ENCODE peak calls at places on chromosome 19, in nine cellular contexts. One of them, this sample, is unnamed.

GRCh38 chr19:47021536-47022139 is 2.0 kb downstream of the NPAS1 start:
- DNase-seq in activated CD8-positive, alpha-beta T cell treated with anti-CD3 and anti-CD28 coated beads for 36 hours: no peak
- DNase-seq in kidney: peak
- DNase-seq in Peyer's patch: no peak
- DNase-seq in AG09319: no peak
- DNase-seq in PC-3: no peak
- DNase-seq in stomach: no peak
- DNase-seq in neural progenitor cell: peak
- DNase-seq in cardiac muscle cell: no peak
- DNase-seq in this sample: no peak

GRCh38 chr19:35106291-35106583 is 9.4 kb upstream of the FXYD3 start:
- DNase-seq in activated CD8-positive, alpha-beta T cell treated with anti-CD3 and anti-CD28 coated beads for 36 hours: no peak
- DNase-seq in kidney: no peak
- DNase-seq in Peyer's patch: no peak
- DNase-seq in AG09319: no peak
- DNase-seq in PC-3: no peak
- DNase-seq in stomach: no peak
- DNase-seq in neural progenitor cell: no peak
- DNase-seq in cardiac muscle cell: no peak
- DNase-seq in this sample: no peak

GRCh38 chr19:45568732-45569131 is 15.9 kb downstream of the OPA3 start:
- DNase-seq in activated CD8-positive, alpha-beta T cell treated with anti-CD3 and anti-CD28 coated beads for 36 hours: no peak
- DNase-seq in kidney: no peak
- DNase-seq in Peyer's patch: no peak
- DNase-seq in AG09319: no peak
- DNase-seq in PC-3: peak
- DNase-seq in stomach: no peak
- DNase-seq in neural progenitor cell: no peak
- DNase-seq in cardiac muscle cell: no peak
- DNase-seq in this sample: no peak

GRCh38 chr19:10189631-10190425 is 4.9 kb downstream of the DNMT1 start:
- DNase-seq in activated CD8-positive, alpha-beta T cell treated with anti-CD3 and anti-CD28 coated beads for 36 hours: peak
- DNase-seq in kidney: peak
- DNase-seq in Peyer's patch: no peak
- DNase-seq in AG09319: no peak
- DNase-seq in PC-3: no peak
- DNase-seq in stomach: no peak
- DNase-seq in neural progenitor cell: no peak
- DNase-seq in cardiac muscle cell: no peak
- DNase-seq in this sample: no peak

GRCh38 chr19:48154003-48154402 is 16.1 kb downstream of the LIG1 start:
- DNase-seq in activated CD8-positive, alpha-beta T cell treated with anti-CD3 and anti-CD28 coated beads for 36 hours: no peak
- DNase-seq in kidney: no peak
- DNase-seq in Peyer's patch: no peak
- DNase-seq in AG09319: no peak
- DNase-seq in PC-3: no peak
- DNase-seq in stomach: no peak
- DNase-seq in neural progenitor cell: no peak
- DNase-seq in cardiac muscle cell: no peak
- DNase-seq in this sample: no peak

GRCh38 chr19:44620667-44621066 is 7.3 kb downstream of the IGSF23 start:
- DNase-seq in activated CD8-positive, alpha-beta T cell treated with anti-CD3 and anti-CD28 coated beads for 36 hours: no peak
- DNase-seq in kidney: no peak
- DNase-seq in Peyer's patch: no peak
- DNase-seq in AG09319: no peak
- DNase-seq in PC-3: no peak
- DNase-seq in stomach: no peak
- DNase-seq in neural progenitor cell: no peak
- DNase-seq in cardiac muscle cell: no peak
- DNase-seq in this sample: no peak

GRCh38 chr19:35297922-35298321 is 6.0 kb downstream of the MAG start:
- DNase-seq in activated CD8-positive, alpha-beta T cell treated with anti-CD3 and anti-CD28 coated beads for 36 hours: no peak
- DNase-seq in kidney: no peak
- DNase-seq in Peyer's patch: no peak
- DNase-seq in AG09319: no peak
- DNase-seq in PC-3: no peak
- DNase-seq in stomach: no peak
- DNase-seq in neural progenitor cell: no peak
- DNase-seq in cardiac muscle cell: no peak
- DNase-seq in this sample: no peak

GRCh38 chr19:19628499-19629134 is 597 bp upstream of the LPAR2 start:
- DNase-seq in activated CD8-positive, alpha-beta T cell treated with anti-CD3 and anti-CD28 coated beads for 36 hours: peak
- DNase-seq in kidney: peak
- DNase-seq in Peyer's patch: peak
- DNase-seq in AG09319: no peak
- DNase-seq in PC-3: peak
- DNase-seq in stomach: peak
- DNase-seq in neural progenitor cell: peak
- DNase-seq in cardiac muscle cell: peak
- DNase-seq in this sample: peak

GRCh38 chr19:5268801-5269200 is 71.8 kb downstream of the PTPRS start:
- DNase-seq in activated CD8-positive, alpha-beta T cell treated with anti-CD3 and anti-CD28 coated beads for 36 hours: no peak
- DNase-seq in kidney: no peak
- DNase-seq in Peyer's patch: no peak
- DNase-seq in AG09319: no peak
- DNase-seq in PC-3: no peak
- DNase-seq in stomach: no peak
- DNase-seq in neural progenitor cell: no peak
- DNase-seq in cardiac muscle cell: no peak
- DNase-seq in this sample: no peak

GRCh38 chr19:5273782-5274181 is 66.8 kb downstream of the PTPRS start:
- DNase-seq in activated CD8-positive, alpha-beta T cell treated with anti-CD3 and anti-CD28 coated beads for 36 hours: no peak
- DNase-seq in kidney: no peak
- DNase-seq in Peyer's patch: no peak
- DNase-seq in AG09319: no peak
- DNase-seq in PC-3: no peak
- DNase-seq in stomach: no peak
- DNase-seq in neural progenitor cell: no peak
- DNase-seq in cardiac muscle cell: no peak
- DNase-seq in this sample: no peak

GRCh38 chr19:5269926-5270325 is 70.7 kb downstream of the PTPRS start:
- DNase-seq in activated CD8-positive, alpha-beta T cell treated with anti-CD3 and anti-CD28 coated beads for 36 hours: no peak
- DNase-seq in kidney: no peak
- DNase-seq in Peyer's patch: no peak
- DNase-seq in AG09319: no peak
- DNase-seq in PC-3: no peak
- DNase-seq in stomach: no peak
- DNase-seq in neural progenitor cell: no peak
- DNase-seq in cardiac muscle cell: no peak
- DNase-seq in this sample: no peak

GRCh38 chr19:5269279-5269678 is 71.3 kb downstream of the PTPRS start:
- DNase-seq in activated CD8-positive, alpha-beta T cell treated with anti-CD3 and anti-CD28 coated beads for 36 hours: no peak
- DNase-seq in kidney: no peak
- DNase-seq in Peyer's patch: no peak
- DNase-seq in AG09319: no peak
- DNase-seq in PC-3: no peak
- DNase-seq in stomach: no peak
- DNase-seq in neural progenitor cell: no peak
- DNase-seq in cardiac muscle cell: no peak
- DNase-seq in this sample: no peak

DNA sequence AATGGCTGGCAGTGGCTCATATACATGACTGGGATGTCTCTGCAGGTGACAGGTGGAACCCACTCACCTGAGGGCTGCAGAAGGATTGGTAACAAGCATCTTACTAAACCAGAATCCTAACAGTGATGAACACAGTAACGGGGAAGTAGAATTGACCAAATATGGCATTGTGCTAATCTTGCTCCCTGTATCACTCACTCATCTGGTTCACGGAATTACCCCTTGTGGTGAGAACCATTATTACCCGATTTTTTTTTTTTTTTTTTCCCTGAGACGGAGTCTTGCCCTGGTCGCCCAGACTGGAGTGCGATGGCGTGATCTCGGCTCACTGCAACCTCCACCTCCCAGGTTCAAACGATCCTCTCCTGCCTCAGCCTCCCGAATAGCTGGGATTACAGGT is 69.5 kb downstream of the PTPRS start:
- DNase-seq in activated CD8-positive, alpha-beta T cell treated with anti-CD3 and anti-CD28 coated beads for 36 hours: no peak
- DNase-seq in kidney: no peak
- DNase-seq in Peyer's patch: no peak
- DNase-seq in AG09319: no peak
- DNase-seq in PC-3: peak
- DNase-seq in stomach: no peak
- DNase-seq in neural progenitor cell: no peak
- DNase-seq in cardiac muscle cell: no peak
- DNase-seq in this sample: no peak
- TF ChIP-seq CTCF in activated CD8-positive, alpha-beta T cell treated with anti-CD3 and anti-CD28 coated beads for 36 hours: no peak
- TF ChIP-seq CTCF in kidney: no peak
- TF ChIP-seq CTCF in Peyer's patch: no peak
- TF ChIP-seq CTCF in AG09319: no peak
- TF ChIP-seq CTCF in PC-3: peak
- TF ChIP-seq CTCF in stomach: no peak
- TF ChIP-seq CTCF in neural progenitor cell: peak
- TF ChIP-seq CTCF in cardiac muscle cell: peak
- TF ChIP-seq CTCF in this sample: no peak

GRCh38 chr19:18123819-18124218 is 26.2 kb downstream of the MAST3 start:
- DNase-seq in activated CD8-positive, alpha-beta T cell treated with anti-CD3 and anti-CD28 coated beads for 36 hours: no peak
- DNase-seq in kidney: no peak
- DNase-seq in Peyer's patch: no peak
- DNase-seq in AG09319: no peak
- DNase-seq in PC-3: no peak
- DNase-seq in stomach: no peak
- DNase-seq in neural progenitor cell: no peak
- DNase-seq in cardiac muscle cell: no peak
- DNase-seq in this sample: no peak
- TF ChIP-seq CTCF in activated CD8-positive, alpha-beta T cell treated with anti-CD3 and anti-CD28 coated beads for 36 hours: no peak
- TF ChIP-seq CTCF in kidney: no peak
- TF ChIP-seq CTCF in Peyer's patch: no peak
- TF ChIP-seq CTCF in AG09319: no peak
- TF ChIP-seq CTCF in PC-3: no peak
- TF ChIP-seq CTCF in stomach: no peak
- TF ChIP-seq CTCF in neural progenitor cell: no peak
- TF ChIP-seq CTCF in cardiac muscle cell: no peak
- TF ChIP-seq CTCF in this sample: no peak

GRCh38 chr19:51809787-51810186 is 14.8 kb downstream of the FPR3 start:
- DNase-seq in activated CD8-positive, alpha-beta T cell treated with anti-CD3 and anti-CD28 coated beads for 36 hours: no peak
- DNase-seq in kidney: no peak
- DNase-seq in Peyer's patch: no peak
- DNase-seq in AG09319: no peak
- DNase-seq in PC-3: peak
- DNase-seq in stomach: no peak
- DNase-seq in neural progenitor cell: no peak
- DNase-seq in cardiac muscle cell: no peak
- DNase-seq in this sample: no peak

GRCh38 chr19:51807925-51808324 is 13.0 kb downstream of the FPR3 start:
- DNase-seq in activated CD8-positive, alpha-beta T cell treated with anti-CD3 and anti-CD28 coated beads for 36 hours: no peak
- DNase-seq in kidney: no peak
- DNase-seq in Peyer's patch: no peak
- DNase-seq in AG09319: no peak
- DNase-seq in PC-3: peak
- DNase-seq in stomach: no peak
- DNase-seq in neural progenitor cell: no peak
- DNase-seq in cardiac muscle cell: no peak
- DNase-seq in this sample: no peak

GRCh38 chr19:51810228-51810627 is 15.3 kb downstream of the FPR3 start:
- DNase-seq in activated CD8-positive, alpha-beta T cell treated with anti-CD3 and anti-CD28 coated beads for 36 hours: no peak
- DNase-seq in kidney: no peak
- DNase-seq in Peyer's patch: no peak
- DNase-seq in AG09319: no peak
- DNase-seq in PC-3: peak
- DNase-seq in stomach: no peak
- DNase-seq in neural progenitor cell: no peak
- DNase-seq in cardiac muscle cell: no peak
- DNase-seq in this sample: no peak

GRCh38 chr19:51807111-51807701 is 12.2 kb downstream of the FPR3 start:
- DNase-seq in activated CD8-positive, alpha-beta T cell treated with anti-CD3 and anti-CD28 coated beads for 36 hours: no peak
- DNase-seq in kidney: peak
- DNase-seq in Peyer's patch: no peak
- DNase-seq in AG09319: no peak
- DNase-seq in PC-3: peak
- DNase-seq in stomach: no peak
- DNase-seq in neural progenitor cell: no peak
- DNase-seq in cardiac muscle cell: no peak
- DNase-seq in this sample: no peak

DNA sequence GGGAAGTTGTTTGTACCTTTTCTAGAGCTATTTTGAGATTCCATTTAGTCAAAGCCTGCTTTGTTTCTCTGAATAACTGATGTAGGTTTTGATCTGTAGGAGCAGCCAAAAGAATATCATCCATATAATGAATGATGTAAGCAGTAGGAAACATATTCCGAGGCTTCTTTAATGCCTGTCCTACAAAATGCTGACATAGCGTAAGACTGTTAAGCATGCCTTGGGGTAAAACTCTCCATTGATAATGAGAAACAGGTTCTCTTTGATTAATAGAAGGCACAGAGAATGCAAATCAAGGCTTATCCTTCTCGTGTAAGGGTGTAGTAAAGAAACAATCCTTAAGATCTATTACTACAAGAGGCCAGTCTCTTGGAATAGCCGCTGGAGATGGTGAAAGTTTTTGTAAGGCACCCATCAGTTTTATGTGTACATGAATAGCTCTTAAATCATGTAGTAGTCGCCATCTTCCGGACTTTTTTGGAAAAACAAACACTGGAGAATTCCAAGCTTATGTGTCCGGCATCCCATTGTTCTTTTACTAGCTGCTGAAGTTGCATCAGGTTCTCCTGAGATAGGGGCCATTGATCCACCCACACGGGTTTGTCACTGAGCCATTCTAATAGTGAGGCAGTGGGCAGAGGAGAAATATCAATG is 13.5 kb downstream of the FPR3 start:
- DNase-seq in activated CD8-positive, alpha-beta T cell treated with anti-CD3 and anti-CD28 coated beads for 36 hours: no peak
- DNase-seq in kidney: no peak
- DNase-seq in Peyer's patch: no peak
- DNase-seq in AG09319: peak
- DNase-seq in PC-3: peak
- DNase-seq in stomach: no peak
- DNase-seq in neural progenitor cell: no peak
- DNase-seq in cardiac muscle cell: no peak
- DNase-seq in this sample: no peak
- TF ChIP-seq CTCF in activated CD8-positive, alpha-beta T cell treated with anti-CD3 and anti-CD28 coated beads for 36 hours: no peak
- TF ChIP-seq CTCF in kidney: no peak
- TF ChIP-seq CTCF in Peyer's patch: no peak
- TF ChIP-seq CTCF in AG09319: peak
- TF ChIP-seq CTCF in PC-3: peak
- TF ChIP-seq CTCF in stomach: no peak
- TF ChIP-seq CTCF in neural progenitor cell: no peak
- TF ChIP-seq CTCF in cardiac muscle cell: peak
- TF ChIP-seq CTCF in this sample: no peak

GRCh38 chr19:41699968-41700323 is 8.5 kb upstream of the CEACAM5 start:
- DNase-seq in activated CD8-positive, alpha-beta T cell treated with anti-CD3 and anti-CD28 coated beads for 36 hours: no peak
- DNase-seq in kidney: no peak
- DNase-seq in Peyer's patch: no peak
- DNase-seq in AG09319: no peak
- DNase-seq in PC-3: no peak
- DNase-seq in stomach: peak
- DNase-seq in neural progenitor cell: no peak
- DNase-seq in cardiac muscle cell: no peak
- DNase-seq in this sample: peak

GRCh38 chr19:41700381-41701195 is 7.8 kb upstream of the CEACAM5 start:
- DNase-seq in activated CD8-positive, alpha-beta T cell treated with anti-CD3 and anti-CD28 coated beads for 36 hours: no peak
- DNase-seq in kidney: peak
- DNase-seq in Peyer's patch: no peak
- DNase-seq in AG09319: no peak
- DNase-seq in PC-3: no peak
- DNase-seq in stomach: peak
- DNase-seq in neural progenitor cell: no peak
- DNase-seq in cardiac muscle cell: no peak
- DNase-seq in this sample: peak

GRCh38 chr19:41699231-41699967 is 9.0 kb upstream of the CEACAM5 start:
- DNase-seq in activated CD8-positive, alpha-beta T cell treated with anti-CD3 and anti-CD28 coated beads for 36 hours: no peak
- DNase-seq in kidney: peak
- DNase-seq in Peyer's patch: no peak
- DNase-seq in AG09319: no peak
- DNase-seq in PC-3: no peak
- DNase-seq in stomach: peak
- DNase-seq in neural progenitor cell: no peak
- DNase-seq in cardiac muscle cell: no peak
- DNase-seq in this sample: peak

GRCh38 chr19:41702208-41702651 is 6.2 kb upstream of the CEACAM5 start:
- DNase-seq in activated CD8-positive, alpha-beta T cell treated with anti-CD3 and anti-CD28 coated beads for 36 hours: no peak
- DNase-seq in kidney: no peak
- DNase-seq in Peyer's patch: no peak
- DNase-seq in AG09319: no peak
- DNase-seq in PC-3: peak
- DNase-seq in stomach: no peak
- DNase-seq in neural progenitor cell: no peak
- DNase-seq in cardiac muscle cell: no peak
- DNase-seq in this sample: no peak

DNA sequence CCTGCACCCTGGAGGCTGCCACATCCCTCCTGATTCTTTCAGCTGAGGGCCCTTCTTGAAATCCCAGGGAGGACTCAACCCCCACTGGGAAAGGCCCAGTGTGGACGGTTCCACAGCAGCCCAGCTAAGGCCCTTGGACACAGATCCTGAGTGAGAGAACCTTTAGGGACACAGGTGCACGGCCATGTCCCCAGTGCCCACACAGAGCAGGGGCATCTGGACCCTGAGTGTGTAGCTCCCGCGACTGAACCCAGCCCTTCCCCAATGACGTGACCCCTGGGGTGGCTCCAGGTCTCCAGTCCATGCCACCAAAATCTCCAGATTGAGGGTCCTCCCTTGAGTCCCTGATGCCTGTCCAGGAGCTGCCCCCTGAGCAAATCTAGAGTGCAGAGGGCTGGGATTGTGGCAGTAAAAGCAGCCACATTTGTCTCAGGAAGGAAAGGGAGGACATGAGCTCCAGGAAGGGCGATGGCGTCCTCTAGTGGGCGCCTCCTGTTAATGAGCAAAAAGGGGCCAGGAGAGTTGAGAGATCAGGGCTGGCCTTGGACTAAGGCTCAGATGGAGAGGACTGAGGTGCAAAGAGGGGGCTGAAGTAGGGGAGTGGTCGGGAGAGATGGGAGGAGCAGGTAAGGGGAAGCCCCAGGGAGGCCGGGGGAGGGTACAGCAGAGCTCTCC is 6.9 kb upstream of the CEACAM5 start:
- DNase-seq in activated CD8-positive, alpha-beta T cell treated with anti-CD3 and anti-CD28 coated beads for 36 hours: peak
- DNase-seq in kidney: no peak
- DNase-seq in Peyer's patch: no peak
- DNase-seq in AG09319: no peak
- DNase-seq in PC-3: no peak
- DNase-seq in stomach: peak
- DNase-seq in neural progenitor cell: no peak
- DNase-seq in cardiac muscle cell: no peak
- DNase-seq in this sample: no peak
- TF ChIP-seq CTCF in activated CD8-positive, alpha-beta T cell treated with anti-CD3 and anti-CD28 coated beads for 36 hours: peak
- TF ChIP-seq CTCF in kidney: no peak
- TF ChIP-seq CTCF in Peyer's patch: peak
- TF ChIP-seq CTCF in AG09319: no peak
- TF ChIP-seq CTCF in PC-3: peak
- TF ChIP-seq CTCF in stomach: no peak
- TF ChIP-seq CTCF in neural progenitor cell: no peak
- TF ChIP-seq CTCF in cardiac muscle cell: peak
- TF ChIP-seq CTCF in this sample: no peak

This sample was measured in activated B cell treated with CpG ODN at 0.5 μM for 24 hours.